ENCODE peak calls at places on chromosomes 2 and 18, in five cellular contexts. Y is cardiac muscle cell, N is upper lobe of left lung, R is testis, S is esophagus squamous epithelium. H is an unnamed sample.
A peak's percentile ranks its signal among the peaks of the same experiment; 100 is the strongest.

GRCh38 chr2:98914713-98915580 is 21.1 kb downstream of the CRACDL start:
- DNase-seq in Y (no peak), N (no peak), R (no peak), S (no peak), H (peak; percentile 83)

GRCh38 chr2:101597347-101597944 is 100.1 kb upstream of the MAP4K4 start:
- DNase-seq in Y (peak; percentile 67), N (no peak), R (no peak), S (no peak), H (peak; percentile 36)

GRCh38 chr2:16925145-16925544 is 259.5 kb upstream of the CYRIA start:
- DNase-seq in Y (no peak), N (no peak), R (no peak), S (no peak), H (no peak)

GRCh38 chr2:144671695-144672094 is 151.8 kb upstream of the ZEB2 start:
- DNase-seq in Y (no peak), N (no peak), R (no peak), S (no peak), H (no peak)

GRCh38 chr2:23452853-23453420 is 68.0 kb downstream of the KLHL29 start:
- DNase-seq in Y (peak; percentile 48), N (no peak), R (no peak), S (no peak), H (no peak)

GRCh38 chr2:216694201-216694825 is 1.0 kb downstream of the IGFBP5 start:
- DNase-seq in Y (peak; percentile 42), N (peak; percentile 35), R (peak; percentile 66), S (no peak), H (peak; percentile 83)

GRCh38 chr2:85795331-85796045 is 41.7 kb downstream of the ATOH8 start:
- DNase-seq in Y (no peak), N (no peak), R (peak; percentile 46), S (no peak), H (no peak)

GRCh38 chr2:8475349-8476045 is 206.4 kb upstream of the ID2 start:
- DNase-seq in Y (no peak), N (no peak), R (no peak), S (no peak), H (no peak)

GRCh38 chr2:218867900-218868299 is 8.3 kb downstream of the WNT6 start:
- DNase-seq in Y (no peak), N (no peak), R (peak; percentile 76), S (no peak), H (no peak)

GRCh38 chr2:106863387-106863786 is 22.6 kb downstream of the ST6GAL2 start:
- DNase-seq in Y (no peak), N (no peak), R (no peak), S (no peak), H (no peak)

GRCh38 chr2:241025639-241026038 is 27.2 kb downstream of the SNED1 start:
- DNase-seq in Y (no peak), N (no peak), R (no peak), S (no peak), H (no peak)

GRCh38 chr2:207692206-207693065 is 19.0 kb upstream of the CCNYL1 start:
- DNase-seq in Y (peak; percentile 36), N (peak; percentile 73), R (peak; percentile 60), S (no peak), H (peak; percentile 54)

GRCh38 chr2:55223958-55224760 is 7.9 kb downstream of the CLHC1 start:
- DNase-seq in Y (no peak), N (no peak), R (peak; percentile 17), S (no peak), H (peak; percentile 18)

GRCh38 chr18:69455120-69455519 is 54.4 kb downstream of the DOK6 start:
- DNase-seq in Y (peak; percentile 4), N (no peak), R (no peak), S (no peak), H (no peak)

GRCh38 chr2:28652217-28652616 is 99.4 kb upstream of the PPP1CB start:
- DNase-seq in Y (no peak), N (no peak), R (no peak), S (no peak), H (no peak)

GRCh38 chr18:8814206-8814605 is 108.8 kb downstream of the MTCL1 start:
- DNase-seq in Y (peak; percentile 83), N (no peak), R (no peak), S (no peak), H (no peak)

GRCh38 chr2:158953926-158954763 is 14.3 kb upstream of the TANC1 start:
- DNase-seq in Y (peak; percentile 97), N (peak; percentile 59), R (peak; percentile 76), S (no peak), H (peak; percentile 92)

GRCh38 chr18:32771871-32772499 is 838 bp downstream of the KLHL14 start:
- DNase-seq in Y (no peak), N (no peak), R (no peak), S (no peak), H (peak; percentile 73)

GRCh38 chr2:198374375-198375072 is 570.1 kb downstream of the PLCL1 start:
- DNase-seq in Y (peak; percentile 80), N (peak; percentile 22), R (peak; percentile 64), S (no peak), H (no peak)

GRCh38 chr2:131104487-131105155 is 515 bp upstream of the PLEKHB2 start:
- DNase-seq in Y (peak; percentile 85), N (peak; percentile 89), R (peak; percentile 90), S (no peak), H (peak; percentile 82)

GRCh38 chr2:50752228-50752627 is 279.7 kb downstream of the NRXN1 start:
- DNase-seq in Y (no peak), N (no peak), R (no peak), S (no peak), H (no peak)

GRCh38 chr2:37211939-37212338 is 15.6 kb downstream of the CEBPZOS start:
- DNase-seq in Y (no peak), N (no peak), R (no peak), S (no peak), H (no peak)

GRCh38 chr18:11857177-11857887 is 6.1 kb downstream of the CHMP1B start:
- DNase-seq in Y (peak; percentile 98), N (peak; percentile 78), R (no peak), S (no peak), H (peak; percentile 79)

GRCh38 chr18:79193826-79194225 is 124.6 kb downstream of the ATP9B start:
- DNase-seq in Y (no peak), N (no peak), R (no peak), S (no peak), H (no peak)

GRCh38 chr2:134217316-134217715 is 36.6 kb upstream of the MGAT5 start:
- DNase-seq in Y (no peak), N (no peak), R (no peak), S (no peak), H (no peak)
- H3K4me1 ChIP-seq in Y (peaks cover 23% of the 10 kb centered on the region), N (peaks cover 23% of the 10 kb centered on the region), R (peaks cover 13% of the 10 kb centered on the region), S (peaks cover 42% of the 10 kb centered on the region), H (peaks cover 5% of the 10 kb centered on the region)

GRCh38 chr18:59695551-59695950 is 1.7 kb downstream of the CCBE1 start:
- DNase-seq in Y (no peak), N (no peak), R (no peak), S (no peak), H (no peak)
- H3K27ac ChIP-seq in Y (no peak overlapping the region), N (peak overlapping the region; percentile 82), R (no peak overlapping the region), S (no peak overlapping the region), H (no peak overlapping the region)

GRCh38 chr2:120764434-120764833 is 28.8 kb downstream of the GLI2 start:
- DNase-seq in Y (no peak), N (peak; percentile 15), R (no peak), S (no peak), H (no peak)
- H3K4me1 ChIP-seq in Y (peaks cover 32% of the 10 kb centered on the region), N (peaks cover 17% of the 10 kb centered on the region), R (peaks cover 59% of the 10 kb centered on the region), S (peaks cover 30% of the 10 kb centered on the region), H (no peaks in the 10 kb centered on the region)

DNA sequence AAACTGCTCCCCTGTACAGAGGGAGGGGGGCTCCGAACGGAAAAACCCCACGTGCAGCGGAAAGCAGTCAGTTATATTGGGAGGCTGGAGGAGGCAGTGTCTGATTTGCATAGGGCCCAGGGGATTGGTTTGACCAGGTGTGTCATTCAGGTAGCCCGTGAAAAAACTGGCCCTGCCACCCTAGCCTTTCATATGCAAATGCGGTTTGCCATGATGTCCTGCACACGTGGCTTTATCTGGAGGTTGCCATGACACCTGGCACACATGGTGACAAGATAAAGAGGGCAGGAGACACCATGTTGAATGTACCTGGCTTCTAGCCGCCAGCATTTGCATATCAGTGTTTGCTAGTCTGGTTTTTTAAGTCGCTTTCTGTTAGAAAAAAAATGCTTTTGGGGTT is 20.5 kb downstream of the SLC25A52 start:
- DNase-seq in Y (no peak), N (no peak), R (no peak), S (no peak), H (no peak)
- H3K27ac ChIP-seq in Y (no peak overlapping the region), N (no peak overlapping the region), R (no peak overlapping the region), S (no peak overlapping the region), H (no peak overlapping the region)

GRCh38 chr18:48136544-48137353 is 206.3 kb upstream of the SMAD2 start:
- DNase-seq in Y (no peak), N (peak; percentile 53), R (no peak), S (no peak), H (peak; percentile 92)
- H3K4me1 ChIP-seq in Y (peaks cover 4% of the 10 kb centered on the region), N (peaks cover 53% of the 10 kb centered on the region), R (peaks cover 15% of the 10 kb centered on the region), S (peaks cover 100% of the 10 kb centered on the region), H (peaks cover 49% of the 10 kb centered on the region)

GRCh38 chr18:6885992-6886823 is 156.7 kb downstream of the ARHGAP28 start:
- DNase-seq in Y (peak; percentile 76), N (peak; percentile 33), R (peak; percentile 67), S (no peak), H (peak; percentile 36)
- H3K27ac ChIP-seq in Y (no peak overlapping the region), N (no peak overlapping the region), R (peak overlapping the region; percentile 84), S (no peak overlapping the region), H (no peak overlapping the region)

DNA sequence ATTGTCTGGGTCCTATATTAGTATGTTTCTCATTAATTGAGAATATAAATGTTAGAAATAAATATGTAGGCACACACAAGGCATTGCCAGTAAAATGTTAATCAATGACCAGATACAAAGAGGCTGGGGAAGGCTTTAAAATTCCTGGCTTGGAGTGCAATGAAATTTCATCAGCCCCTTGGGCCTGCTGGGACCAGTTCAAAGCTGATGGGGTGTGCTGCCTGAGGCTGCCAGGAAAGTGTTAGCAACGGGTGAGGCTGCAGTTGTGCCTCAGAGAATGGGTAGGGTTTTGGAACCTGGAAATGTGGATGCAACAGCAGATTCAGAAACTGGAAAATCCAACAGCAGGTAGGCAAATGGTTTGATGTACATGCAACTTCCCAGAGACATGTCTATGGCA is 68.9 kb downstream of the DIPK1C start:
- DNase-seq in Y (no peak), N (no peak), R (no peak), S (no peak), H (no peak)
- H3K4me1 ChIP-seq in Y (no peaks in the 10 kb centered on the region), N (no peaks in the 10 kb centered on the region), R (no peaks in the 10 kb centered on the region), S (no peaks in the 10 kb centered on the region), H (peaks cover 5% of the 10 kb centered on the region)

GRCh38 chr2:203209538-203209937 is 29.3 kb upstream of the CYP20A1 start:
- DNase-seq in Y (peak; percentile 17), N (no peak), R (no peak), S (no peak), H (no peak)
- H3K27ac ChIP-seq in Y (no peak overlapping the region), N (no peak overlapping the region), R (no peak overlapping the region), S (no peak overlapping the region), H (no peak overlapping the region)

DNA sequence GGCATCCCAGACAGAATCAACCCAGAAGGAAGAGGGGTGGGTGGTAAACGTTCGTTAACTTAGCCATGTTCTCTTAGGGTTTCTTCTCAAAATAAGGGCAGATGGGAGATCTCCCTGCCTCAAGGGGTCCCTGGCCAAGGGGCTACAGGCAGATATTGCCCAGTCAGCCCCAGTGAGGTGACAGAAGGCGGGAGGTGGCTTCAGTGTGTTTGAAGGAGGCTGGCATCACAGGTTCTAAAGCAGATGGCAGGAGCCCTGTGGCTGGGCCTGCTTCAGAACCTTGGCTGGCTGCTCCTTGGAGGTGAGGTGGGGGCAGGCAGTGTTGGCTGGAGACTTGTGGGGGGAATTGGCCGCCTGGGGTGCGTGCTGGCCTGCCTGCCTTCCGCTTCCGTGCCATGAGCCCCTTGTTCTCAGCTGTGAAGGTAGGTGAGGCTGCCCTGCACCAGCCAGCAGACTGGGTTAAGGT is 23.5 kb downstream of the HPCAL1 start:
- DNase-seq in Y (no peak), N (no peak), R (no peak), S (no peak), H (no peak)
- H3K4me1 ChIP-seq in Y (no peaks in the 10 kb centered on the region), N (peaks cover 52% of the 10 kb centered on the region), R (no peaks in the 10 kb centered on the region), S (peaks cover 38% of the 10 kb centered on the region), H (peaks cover 14% of the 10 kb centered on the region)